ENCODE peak calls at places on chromosomes 16 and 17, in seven cellular contexts. Q, F, H, Z, E, C and Y are unnamed samples.

GRCh38 chr17:1197379-1197778 is 17.6 kb upstream of the ABR start:
- DNase-seq in Q (no peak), F (no peak), H (peak; percentile 50), Z (peak; percentile 59), E (no peak), C (no peak), Y (no peak)

GRCh38 chr16:29790949-29791844 is 646 bp downstream of the KIF22 start:
- DNase-seq in Q (no peak), F (peak; percentile 39), H (no peak), Z (no peak), E (no peak), C (no peak), Y (no peak)

GRCh38 chr16:55009581-55009980 is 78.9 kb downstream of the IRX5 start:
- DNase-seq in Q (no peak), F (no peak), H (no peak), Z (no peak), E (no peak), C (no peak), Y (no peak)

GRCh38 chr17:45155029-45155428 is 6.6 kb upstream of the HEXIM2 start:
- DNase-seq in Q (no peak), F (no peak), H (no peak), Z (no peak), E (no peak), C (no peak), Y (no peak)

GRCh38 chr17:79573196-79573929 is 37.5 kb downstream of the RBFOX3 start:
- DNase-seq in Q (no peak), F (no peak), H (no peak), Z (peak; percentile 1), E (no peak), C (no peak), Y (peak; percentile 46)

GRCh38 chr17:79942591-79943353 is 92.9 kb downstream of the TBC1D16 start:
- DNase-seq in Q (no peak), F (no peak), H (no peak), Z (peak; percentile 55), E (no peak), C (peak; percentile 48), Y (peak; percentile 78)

GRCh38 chr16:50598256-50598894 is 50.2 kb downstream of the NKD1 start:
- DNase-seq in Q (no peak), F (peak; percentile 47), H (no peak), Z (no peak), E (no peak), C (peak; percentile 83), Y (no peak)

GRCh38 chr17:74979408-74980146 is 7.0 kb upstream of the HID1 start:
- DNase-seq in Q (no peak), F (no peak), H (no peak), Z (no peak), E (no peak), C (no peak), Y (no peak)

GRCh38 chr16:77213542-77214108 is 14.4 kb downstream of the SYCE1L start:
- DNase-seq in Q (peak; percentile 40), F (no peak), H (no peak), Z (peak; percentile 97), E (no peak), C (no peak), Y (no peak)

GRCh38 chr16:87713469-87714229 is 52.1 kb downstream of the KLHDC4 start:
- DNase-seq in Q (no peak), F (no peak), H (no peak), Z (no peak), E (peak; percentile 58), C (no peak), Y (no peak)

GRCh38 chr17:70855401-70856054 is 686.2 kb downstream of the KCNJ2 start:
- DNase-seq in Q (no peak), F (no peak), H (no peak), Z (peak; percentile 21), E (no peak), C (peak; percentile 73), Y (no peak)

GRCh38 chr17:75036643-75037268 is 10.0 kb downstream of the ATP5PD start:
- DNase-seq in Q (no peak), F (no peak), H (peak; percentile 92), Z (peak; percentile 97), E (no peak), C (peak; percentile 77), Y (no peak)

GRCh38 chr16:11613381-11614303 is 26.9 kb upstream of the LITAF start:
- DNase-seq in Q (no peak), F (no peak), H (peak; percentile 92), Z (no peak), E (peak; percentile 54), C (peak; percentile 70), Y (no peak)

GRCh38 chr17:40596261-40596919 is 31.1 kb upstream of the CCR7 start:
- DNase-seq in Q (no peak), F (peak; percentile 32), H (no peak), Z (peak; percentile 35), E (no peak), C (no peak), Y (no peak)

GRCh38 chr16:78695371-78695770 is 595.9 kb downstream of the WWOX start:
- DNase-seq in Q (no peak), F (no peak), H (no peak), Z (no peak), E (no peak), C (peak; percentile 49), Y (no peak)

GRCh38 chr16:58500329-58501241 is 642 bp downstream of the NDRG4 start:
- DNase-seq in Q (no peak), F (peak; percentile 69), H (no peak), Z (no peak), E (no peak), C (no peak), Y (peak; percentile 82)

GRCh38 chr16:10946308-10946707 is 1.9 kb downstream of the CLEC16A start:
- DNase-seq in Q (no peak), F (no peak), H (no peak), Z (no peak), E (no peak), C (no peak), Y (no peak)

GRCh38 chr17:74850914-74851313 is 8.8 kb downstream of the GRIN2C start:
- DNase-seq in Q (no peak), F (no peak), H (no peak), Z (no peak), E (no peak), C (no peak), Y (no peak)

GRCh38 chr17:81509048-81509686 is 3.4 kb downstream of the ACTG1 start:
- DNase-seq in Q (no peak), F (no peak), H (peak; percentile 59), Z (peak; percentile 41), E (no peak), C (no peak), Y (no peak)

GRCh38 chr17:61040666-61041065 is 359.0 kb upstream of the TBX2 start:
- DNase-seq in Q (no peak), F (peak; percentile 57), H (no peak), Z (no peak), E (no peak), C (no peak), Y (no peak)

GRCh38 chr16:86628614-86629013 is 50.3 kb downstream of the FOXL1 start:
- DNase-seq in Q (peak; percentile 52), F (no peak), H (no peak), Z (no peak), E (no peak), C (no peak), Y (no peak)

GRCh38 chr17:38705803-38706624 is 941 bp downstream of the MLLT6 start:
- DNase-seq in Q (no peak), F (peak; percentile 81), H (peak; percentile 75), Z (peak; percentile 50), E (peak; percentile 38), C (peak; percentile 54), Y (no peak)

GRCh38 chr16:85104821-85105391 is 7.4 kb downstream of the CIBAR2 start:
- DNase-seq in Q (no peak), F (no peak), H (no peak), Z (no peak), E (peak; percentile 50), C (no peak), Y (no peak)

GRCh38 chr16:30850246-30850645 is 43.6 kb downstream of the BCL7C start:
- DNase-seq in Q (no peak), F (no peak), H (no peak), Z (no peak), E (no peak), C (no peak), Y (no peak)

GRCh38 chr17:4199818-4200402 is 56.9 kb downstream of the CYB5D2 start:
- DNase-seq in Q (no peak), F (peak; percentile 77), H (no peak), Z (peak; percentile 63), E (peak; percentile 76), C (no peak), Y (no peak)

GRCh38 chr17:72338847-72339790 is 218.3 kb downstream of the SOX9 start:
- DNase-seq in Q (peak; percentile 83), F (peak; percentile 49), H (peak; percentile 24), Z (peak; percentile 87), E (no peak), C (no peak), Y (no peak)

GRCh38 chr17:48100591-48101011 is 677 bp downstream of the CBX1 start:
- DNase-seq in Q (no peak), F (peak; percentile 73), H (peak; percentile 79), Z (peak; percentile 55), E (peak; percentile 16), C (peak; percentile 66), Y (peak; percentile 88)

GRCh38 chr16:84044108-84044488 is 1.5 kb upstream of the SLC38A8 start:
- DNase-seq in Q (no peak), F (peak; percentile 68), H (no peak), Z (peak; percentile 54), E (no peak), C (no peak), Y (peak; percentile 33)
- TF ChIP-seq CTCF in Q (peak; percentile 30), F (peak; percentile 63), H (no peak), Z (peak; percentile 48), E (no peak), C (peak; percentile 20), Y (peak; percentile 63)

GRCh38 chr16:83967838-83968482 is at the start of gene NECAB2:
- DNase-seq in Q (no peak), F (peak; percentile 94), H (no peak), Z (peak; percentile 12), E (peak; percentile 91), C (no peak), Y (no peak)
- TF ChIP-seq CTCF in Q (peak; percentile 58), F (peak; percentile 73), H (peak; percentile 44), Z (no peak), E (peak; percentile 69), C (peak; percentile 37), Y (peak; percentile 88)

GRCh38 chr16:13702614-13703013 is 217.3 kb upstream of the ERCC4 start:
- DNase-seq in Q (no peak), F (no peak), H (no peak), Z (no peak), E (no peak), C (no peak), Y (no peak)

GRCh38 chr16:13696017-13696416 is 223.9 kb upstream of the ERCC4 start:
- DNase-seq in Q (no peak), F (no peak), H (no peak), Z (no peak), E (no peak), C (no peak), Y (no peak)

GRCh38 chr16:13697568-13697967 is 222.4 kb upstream of the ERCC4 start:
- DNase-seq in Q (no peak), F (no peak), H (no peak), Z (no peak), E (no peak), C (no peak), Y (no peak)

GRCh38 chr16:13697013-13697412 is 222.9 kb upstream of the ERCC4 start:
- DNase-seq in Q (no peak), F (no peak), H (no peak), Z (no peak), E (no peak), C (no peak), Y (no peak)
- TF ChIP-seq CTCF in Q (no peak), F (no peak), H (no peak), Z (no peak), E (no peak), C (no peak), Y (no peak)

GRCh38 chr16:13453938-13454553 is 465.9 kb upstream of the ERCC4 start:
- DNase-seq in Q (no peak), F (peak; percentile 33), H (peak; percentile 20), Z (peak; percentile 53), E (peak; percentile 23), C (no peak), Y (no peak)
- TF ChIP-seq CTCF in Q (peak; percentile 21), F (peak; percentile 61), H (peak; percentile 15), Z (peak; percentile 58), E (no peak), C (peak; percentile 47), Y (peak; percentile 84)